ENCODE peak calls at places on chromosomes 16 and 17, in nine cellular contexts. F, J, Z, Q, L, S, O, M and N are unnamed samples.

GRCh38 chr16:24497405-24497804 is 42.0 kb upstream of the RBBP6 start:
- DNase-seq in F (no peak), J (no peak), Z (peak; percentile 43), Q (no peak), L (peak; percentile 43), S (no peak), O (no peak), M (no peak), N (no peak)

GRCh38 chr16:63602206-63602927 is 1519.5 kb downstream of the CDH11 start:
- DNase-seq in F (no peak), J (no peak), Z (no peak), Q (no peak), L (no peak), S (no peak), O (no peak), M (no peak), N (no peak)

GRCh38 chr16:30040221-30040620 is 9.2 kb upstream of the TLCD3B start:
- DNase-seq in F (no peak), J (no peak), Z (no peak), Q (no peak), L (no peak), S (no peak), O (no peak), M (no peak), N (no peak)

GRCh38 chr16:48123104-48123788 is 32.5 kb downstream of the ABCC12 start:
- DNase-seq in F (peak; percentile 78), J (no peak), Z (peak; percentile 99), Q (no peak), L (peak; percentile 99), S (no peak), O (peak; percentile 36), M (peak; percentile 93), N (peak; percentile 97)

GRCh38 chr17:79907855-79908254 is 68.6 kb upstream of the CBX4 start:
- DNase-seq in F (no peak), J (no peak), Z (peak; percentile 40), Q (no peak), L (peak; percentile 23), S (peak; percentile 15), O (no peak), M (no peak), N (peak; percentile 22)

GRCh38 chr17:72538443-72538842 is 417.6 kb downstream of the SOX9 start:
- DNase-seq in F (no peak), J (no peak), Z (no peak), Q (no peak), L (no peak), S (no peak), O (no peak), M (no peak), N (no peak)

GRCh38 chr17:2894782-2895181 is 98.5 kb downstream of the RAP1GAP2 start:
- DNase-seq in F (no peak), J (peak; percentile 80), Z (no peak), Q (no peak), L (no peak), S (no peak), O (no peak), M (no peak), N (no peak)

GRCh38 chr17:58236394-58236793 is 2.0 kb upstream of the LPO start:
- DNase-seq in F (no peak), J (no peak), Z (no peak), Q (no peak), L (no peak), S (no peak), O (no peak), M (no peak), N (no peak)

GRCh38 chr16:69496376-69496775 is 69.4 kb upstream of the NFAT5 start:
- DNase-seq in F (no peak), J (no peak), Z (no peak), Q (no peak), L (no peak), S (no peak), O (no peak), M (no peak), N (no peak)

GRCh38 chr17:27793168-27793905 is 7.0 kb downstream of the NOS2 start:
- DNase-seq in F (no peak), J (no peak), Z (peak; percentile 23), Q (no peak), L (peak; percentile 28), S (no peak), O (no peak), M (no peak), N (no peak)

GRCh38 chr16:84286568-84287220 is 8.0 kb upstream of the WFDC1 start:
- DNase-seq in F (no peak), J (peak; percentile 19), Z (no peak), Q (no peak), L (peak; percentile 90), S (peak; percentile 70), O (no peak), M (no peak), N (no peak)

GRCh38 chr17:62827722-62828498 is 19.8 kb upstream of the MARCHF10 start:
- DNase-seq in F (no peak), J (no peak), Z (peak; percentile 28), Q (no peak), L (peak; percentile 42), S (no peak), O (no peak), M (no peak), N (no peak)